ENCODE peak calls at places on chromosomes 6 and 20, in six cellular contexts. One of them, this sample, is unnamed.
A peak's percentile ranks its signal among the peaks of the same experiment; 100 is the strongest.

GRCh38 chr6:37607949-37608348 is 89.7 kb downstream of the MDGA1 start:
- DNase-seq in GM12878: no peak
- DNase-seq in HCT116: no peak
- DNase-seq in K562: peak; percentile 55
- DNase-seq in SK-N-SH: peak; percentile 46
- DNase-seq in HepG2: peak; percentile 21
- DNase-seq in this sample: no peak

GRCh38 chr6:111817451-111818146 is 55.7 kb downstream of the FYN start:
- DNase-seq in GM12878: no peak
- DNase-seq in HCT116: no peak
- DNase-seq in K562: no peak
- DNase-seq in SK-N-SH: no peak
- DNase-seq in HepG2: no peak
- DNase-seq in this sample: no peak

GRCh38 chr20:62816031-62816878 is 595 bp upstream of the COL9A3 start:
- DNase-seq in GM12878: no peak
- DNase-seq in HCT116: no peak
- DNase-seq in K562: no peak
- DNase-seq in SK-N-SH: peak; percentile 60
- DNase-seq in HepG2: no peak
- DNase-seq in this sample: no peak

GRCh38 chr6:125835221-125835744 is 44.5 kb downstream of the NCOA7 start:
- DNase-seq in GM12878: no peak
- DNase-seq in HCT116: no peak
- DNase-seq in K562: no peak
- DNase-seq in SK-N-SH: no peak
- DNase-seq in HepG2: no peak
- DNase-seq in this sample: no peak

GRCh38 chr6:88669475-88669874 is 293.9 kb downstream of the RNGTT start:
- DNase-seq in GM12878: no peak
- DNase-seq in HCT116: no peak
- DNase-seq in K562: no peak
- DNase-seq in SK-N-SH: no peak
- DNase-seq in HepG2: no peak
- DNase-seq in this sample: no peak

GRCh38 chr6:25279748-25280616 is 808 bp downstream of the CARMIL1 start:
- DNase-seq in GM12878: no peak
- DNase-seq in HCT116: no peak
- DNase-seq in K562: peak; percentile 19
- DNase-seq in SK-N-SH: peak; percentile 66
- DNase-seq in HepG2: peak; percentile 30
- DNase-seq in this sample: peak; percentile 22

GRCh38 chr6:91691449-91691848 is 1104.6 kb upstream of the MAP3K7 start:
- DNase-seq in GM12878: no peak
- DNase-seq in HCT116: no peak
- DNase-seq in K562: no peak
- DNase-seq in SK-N-SH: no peak
- DNase-seq in HepG2: no peak
- DNase-seq in this sample: no peak

GRCh38 chr20:7503501-7503900 is 436.8 kb downstream of the HAO1 start:
- DNase-seq in GM12878: no peak
- DNase-seq in HCT116: no peak
- DNase-seq in K562: no peak
- DNase-seq in SK-N-SH: no peak
- DNase-seq in HepG2: no peak
- DNase-seq in this sample: no peak

GRCh38 chr6:13194852-13195251 is 133.5 kb downstream of the TBC1D7 start:
- DNase-seq in GM12878: no peak
- DNase-seq in HCT116: peak; percentile 21
- DNase-seq in K562: peak; percentile 80
- DNase-seq in SK-N-SH: peak; percentile 50
- DNase-seq in HepG2: peak; percentile 64
- DNase-seq in this sample: no peak

GRCh38 chr6:45812937-45813336 is 202.7 kb downstream of the CLIC5 start:
- DNase-seq in GM12878: no peak
- DNase-seq in HCT116: no peak
- DNase-seq in K562: no peak
- DNase-seq in SK-N-SH: no peak
- DNase-seq in HepG2: no peak
- DNase-seq in this sample: no peak

GRCh38 chr20:50286609-50287008 is 96.0 kb downstream of the CEBPB start:
- DNase-seq in GM12878: no peak
- DNase-seq in HCT116: no peak
- DNase-seq in K562: peak; percentile 70
- DNase-seq in SK-N-SH: peak; percentile 67
- DNase-seq in HepG2: no peak
- DNase-seq in this sample: no peak

GRCh38 chr6:139742671-139743070 is 368.2 kb upstream of the CITED2 start:
- DNase-seq in GM12878: no peak
- DNase-seq in HCT116: no peak
- DNase-seq in K562: no peak
- DNase-seq in SK-N-SH: no peak
- DNase-seq in HepG2: no peak
- DNase-seq in this sample: no peak

GRCh38 chr6:47363736-47364135 is 54.0 kb upstream of the TNFRSF21 start:
- DNase-seq in GM12878: no peak
- DNase-seq in HCT116: no peak
- DNase-seq in K562: no peak
- DNase-seq in SK-N-SH: no peak
- DNase-seq in HepG2: no peak
- DNase-seq in this sample: no peak

GRCh38 chr6:44001318-44001868 is 125.9 kb downstream of the MRPL14 start:
- DNase-seq in GM12878: peak; percentile 72
- DNase-seq in HCT116: peak; percentile 54
- DNase-seq in K562: peak; percentile 79
- DNase-seq in SK-N-SH: peak; percentile 67
- DNase-seq in HepG2: peak; percentile 52
- DNase-seq in this sample: no peak

GRCh38 chr6:161618816-161619454 is 345.1 kb upstream of the AGPAT4 start:
- DNase-seq in GM12878: no peak
- DNase-seq in HCT116: peak; percentile 10
- DNase-seq in K562: peak; percentile 37
- DNase-seq in SK-N-SH: peak; percentile 64
- DNase-seq in HepG2: peak; percentile 49
- DNase-seq in this sample: peak; percentile 7
- TF ChIP-seq JUND in GM12878: no peak
- TF ChIP-seq JUND in HCT116: no peak
- TF ChIP-seq JUND in K562: no peak
- TF ChIP-seq JUND in SK-N-SH: no peak
- TF ChIP-seq JUND in HepG2: no peak
- TF ChIP-seq JUND in this sample: no peak

GRCh38 chr20:48831702-48832422 is 4.1 kb upstream of the PREX1 start:
- DNase-seq in GM12878: no peak
- DNase-seq in HCT116: no peak
- DNase-seq in K562: peak; percentile 40
- DNase-seq in SK-N-SH: no peak
- DNase-seq in HepG2: no peak
- DNase-seq in this sample: no peak
- TF ChIP-seq JUND in GM12878: no peak
- TF ChIP-seq JUND in HCT116: no peak
- TF ChIP-seq JUND in K562: peak; percentile 43
- TF ChIP-seq JUND in SK-N-SH: no peak
- TF ChIP-seq JUND in HepG2: no peak
- TF ChIP-seq JUND in this sample: no peak

GRCh38 chr6:33570806-33571636 is 9.1 kb downstream of the BAK1 start:
- DNase-seq in GM12878: peak; percentile 96
- DNase-seq in HCT116: peak; percentile 31
- DNase-seq in K562: peak; percentile 93
- DNase-seq in SK-N-SH: peak; percentile 93
- DNase-seq in HepG2: peak; percentile 53
- DNase-seq in this sample: peak; percentile 74
- TF ChIP-seq JUND in GM12878: peak; percentile 94
- TF ChIP-seq JUND in HCT116: no peak
- TF ChIP-seq JUND in K562: peak; percentile 29
- TF ChIP-seq JUND in SK-N-SH: no peak
- TF ChIP-seq JUND in HepG2: no peak
- TF ChIP-seq JUND in this sample: no peak

GRCh38 chr20:44021900-44022299 is 107.2 kb downstream of the TOX2 start:
- DNase-seq in GM12878: no peak
- DNase-seq in HCT116: no peak
- DNase-seq in K562: no peak
- DNase-seq in SK-N-SH: no peak
- DNase-seq in HepG2: no peak
- DNase-seq in this sample: no peak

GRCh38 chr20:44024820-44025580 is 110.3 kb downstream of the TOX2 start:
- DNase-seq in GM12878: no peak
- DNase-seq in HCT116: no peak
- DNase-seq in K562: no peak
- DNase-seq in SK-N-SH: no peak
- DNase-seq in HepG2: no peak
- DNase-seq in this sample: no peak

GRCh38 chr20:44025756-44026155 is 111.1 kb downstream of the TOX2 start:
- DNase-seq in GM12878: no peak
- DNase-seq in HCT116: no peak
- DNase-seq in K562: no peak
- DNase-seq in SK-N-SH: no peak
- DNase-seq in HepG2: no peak
- DNase-seq in this sample: no peak

GRCh38 chr20:44022464-44022863 is 107.8 kb downstream of the TOX2 start:
- DNase-seq in GM12878: no peak
- DNase-seq in HCT116: no peak
- DNase-seq in K562: no peak
- DNase-seq in SK-N-SH: no peak
- DNase-seq in HepG2: no peak
- DNase-seq in this sample: no peak

GRCh38 chr20:44023515-44024371 is 109.1 kb downstream of the TOX2 start:
- DNase-seq in GM12878: no peak
- DNase-seq in HCT116: no peak
- DNase-seq in K562: no peak
- DNase-seq in SK-N-SH: no peak
- DNase-seq in HepG2: no peak
- DNase-seq in this sample: no peak
- TF ChIP-seq JUND in GM12878: no peak
- TF ChIP-seq JUND in HCT116: no peak
- TF ChIP-seq JUND in K562: no peak
- TF ChIP-seq JUND in SK-N-SH: no peak
- TF ChIP-seq JUND in HepG2: no peak
- TF ChIP-seq JUND in this sample: no peak

GRCh38 chr20:44585042-44585968 is 2.9 kb downstream of the PKIG start:
- DNase-seq in GM12878: peak; percentile 73
- DNase-seq in HCT116: no peak
- DNase-seq in K562: no peak
- DNase-seq in SK-N-SH: no peak
- DNase-seq in HepG2: no peak
- DNase-seq in this sample: no peak
- TF ChIP-seq JUND in GM12878: no peak
- TF ChIP-seq JUND in HCT116: no peak
- TF ChIP-seq JUND in K562: no peak
- TF ChIP-seq JUND in SK-N-SH: no peak
- TF ChIP-seq JUND in HepG2: no peak
- TF ChIP-seq JUND in this sample: no peak

DNA sequence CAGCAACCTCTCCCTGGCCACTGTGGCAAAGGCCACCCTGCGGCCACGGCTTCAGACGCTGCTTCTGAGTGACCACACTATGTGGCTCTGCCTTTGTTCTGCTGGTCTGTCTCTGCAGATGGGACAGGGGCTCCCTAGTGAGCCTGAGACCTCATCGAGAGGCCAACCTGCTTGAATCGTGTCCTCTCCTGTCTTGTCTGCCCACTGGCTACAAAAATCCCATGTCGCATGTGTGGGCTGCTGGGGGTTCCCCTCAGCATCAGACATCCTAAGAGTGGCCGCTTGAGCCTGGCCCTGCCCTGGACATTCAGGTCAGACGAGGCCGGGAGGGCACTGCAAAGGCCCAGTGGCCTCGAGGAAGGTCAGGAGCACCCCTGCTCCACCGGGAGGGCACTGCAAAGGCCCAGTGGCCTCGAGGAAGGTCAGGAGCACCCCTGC is 222.9 kb downstream of the DLL1 start:
- DNase-seq in GM12878: no peak
- DNase-seq in HCT116: no peak
- DNase-seq in K562: no peak
- DNase-seq in SK-N-SH: no peak
- DNase-seq in HepG2: no peak
- DNase-seq in this sample: no peak
- TF ChIP-seq JUND in GM12878: no peak
- TF ChIP-seq JUND in HCT116: no peak
- TF ChIP-seq JUND in K562: no peak
- TF ChIP-seq JUND in SK-N-SH: no peak
- TF ChIP-seq JUND in HepG2: no peak
- TF ChIP-seq JUND in this sample: no peak